ENCODE peak calls at places on chromosome 14, in five cellular contexts. X, Q, L, O and A are unnamed samples.
A peak's percentile ranks its signal among the peaks of the same experiment; 100 is the strongest.

GRCh38 chr14:51844482-51844881 is 15.9 kb upstream of the GNG2 start:
- DNase-seq in X (no peak), L (no peak), O (no peak), Q (no peak), A (peak; percentile 60)

GRCh38 chr14:58626441-58626840 is 11.3 kb upstream of the DACT1 start:
- DNase-seq in O (peak; percentile 56), Q (no peak), L (no peak), X (no peak), A (no peak)

GRCh38 chr14:38873923-38874612 is 229.0 kb downstream of the SEC23A start:
- DNase-seq in L (no peak), Q (no peak), X (no peak), O (no peak), A (no peak)

GRCh38 chr14:33717866-33718265 is 233.0 kb downstream of the EGLN3 start:
- DNase-seq in L (no peak), Q (no peak), X (no peak), O (no peak), A (no peak)

GRCh38 chr14:92973798-92974372 is 50.9 kb downstream of the CHGA start:
- DNase-seq in Q (no peak), O (peak; percentile 11), L (no peak), X (no peak), A (no peak)

GRCh38 chr14:96096639-96097610 is 57.8 kb downstream of the C14orf132 start:
- DNase-seq in L (no peak), O (no peak), X (no peak), Q (no peak), A (no peak)

GRCh38 chr14:100238419-100239199 is at the start of gene YY1:
- DNase-seq in L (peak; percentile 97), X (peak; percentile 83), Q (peak; percentile 98), O (peak; percentile 86), A (peak; percentile 86)

GRCh38 chr14:69648480-69649414 is 37.4 kb downstream of the SUSD6 start:
- DNase-seq in X (no peak), Q (peak; percentile 60), L (peak; percentile 64), O (peak; percentile 35), A (no peak)

GRCh38 chr14:86153480-86153879 is 623.5 kb downstream of the FLRT2 start:
- DNase-seq in O (no peak), L (no peak), X (no peak), Q (no peak), A (no peak)

GRCh38 chr14:95516554-95517209 is at the start of gene SYNE3:
- DNase-seq in Q (no peak), O (no peak), X (no peak), L (no peak), A (no peak)

GRCh38 chr14:98906123-98906995 is 365.6 kb downstream of the BCL11B start:
- DNase-seq in L (peak; percentile 50), Q (peak; percentile 77), X (no peak), O (no peak), A (no peak)

GRCh38 chr14:59282366-59282765 is 93.9 kb downstream of the DAAM1 start:
- DNase-seq in L (peak; percentile 75), X (no peak), O (no peak), Q (no peak), A (no peak)

GRCh38 chr14:56004807-56005579 is 113.2 kb upstream of the PELI2 start:
- DNase-seq in L (peak; percentile 63), O (peak; percentile 5), Q (peak; percentile 69), X (peak; percentile 25), A (peak; percentile 41)

GRCh38 chr14:90979451-90979850 is 81.0 kb downstream of the RPS6KA5 start:
- DNase-seq in O (no peak), L (no peak), X (peak; percentile 15), Q (no peak), A (no peak)

GRCh38 chr14:56650977-56651376 is 71.4 kb downstream of the TMEM260 start:
- DNase-seq in Q (no peak), O (no peak), X (no peak), L (no peak), A (no peak)

GRCh38 chr14:37246427-37246829 is 48.7 kb downstream of the MIPOL1 start:
- DNase-seq in L (peak; percentile 77), X (no peak), Q (peak; percentile 61), O (peak; percentile 14), A (no peak)

GRCh38 chr14:73007835-73008234 is 19.1 kb downstream of the ZFYVE1 start:
- DNase-seq in Q (no peak), L (no peak), O (no peak), X (no peak), A (no peak)

DNA sequence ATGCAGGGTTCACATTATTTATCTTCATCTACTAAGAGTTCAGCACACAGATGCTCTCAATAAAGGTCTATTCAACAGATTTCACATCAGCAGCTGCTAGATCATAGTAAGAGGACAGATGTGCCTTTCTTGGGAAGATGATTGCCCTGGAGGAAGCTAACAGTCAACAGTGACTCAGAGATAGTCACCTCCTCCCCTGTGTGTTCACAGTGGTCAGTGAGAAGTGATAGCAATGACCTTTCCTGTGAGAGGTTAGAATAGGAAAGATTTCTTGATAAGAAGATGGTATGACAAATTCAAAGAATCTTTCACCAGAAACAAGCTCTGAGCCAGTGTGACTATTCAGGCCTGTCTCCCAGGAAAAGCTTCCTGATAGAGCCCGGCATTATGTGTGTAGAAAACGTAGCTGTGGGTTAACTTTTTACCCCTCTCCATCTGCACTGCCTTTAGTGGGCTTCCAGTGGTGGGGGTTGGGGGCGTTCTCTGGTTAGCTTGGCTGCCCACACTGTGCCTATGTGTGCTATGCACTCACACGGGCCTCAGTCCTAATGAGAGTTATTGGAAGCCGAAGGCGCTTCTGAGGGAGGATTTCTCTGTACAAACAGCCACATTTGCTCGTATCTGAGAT is 66.4 kb upstream of the ARHGAP5 start:
- DNase-seq in X (no peak), L (peak; percentile 44), O (peak; percentile 43), Q (peak; percentile 95), A (no peak)
- TF ChIP-seq CTCF in X (no peak), L (no peak), O (no peak), Q (no peak), A (no peak)

GRCh38 chr14:101963611-101964296 is 619 bp upstream of the DYNC1H1 start:
- DNase-seq in X (no peak), O (no peak), Q (no peak), L (no peak), A (no peak)
- H3K4me3 ChIP-seq in X (peak overlapping the region; percentile 25), O (no peak overlapping the region), Q (no peak overlapping the region), L (no peak overlapping the region), A (no peak overlapping the region)

DNA sequence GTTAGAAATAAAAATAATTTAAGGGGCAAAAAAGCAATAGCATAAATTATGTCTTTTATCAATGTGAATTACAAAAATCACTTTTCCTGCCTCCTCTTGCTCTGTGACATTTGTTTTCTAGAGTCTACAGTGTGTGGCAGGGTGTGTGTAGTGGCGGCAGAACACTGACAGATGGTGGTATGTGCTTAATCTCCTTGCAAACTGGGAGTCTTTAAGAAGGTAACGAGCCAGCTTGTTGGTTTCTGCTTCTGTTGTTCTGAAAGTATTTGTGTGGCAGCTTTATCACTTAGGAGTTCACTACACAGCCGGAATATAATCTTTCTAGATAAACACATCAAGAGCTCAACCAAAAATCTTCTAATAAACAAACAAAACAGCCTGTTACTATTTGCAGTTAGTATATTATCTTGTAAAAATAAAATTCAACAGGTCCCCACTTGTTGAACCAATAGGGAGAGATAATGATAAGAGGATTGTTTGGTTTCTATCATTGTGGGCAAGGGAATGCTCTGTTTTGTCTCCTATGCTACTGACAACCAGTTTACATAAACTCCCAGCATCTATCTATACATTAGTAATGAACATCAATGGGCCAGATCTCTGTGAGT is 13.0 kb downstream of the CDKL1 start:
- DNase-seq in O (no peak), X (no peak), L (no peak), Q (no peak), A (no peak)
- TF ChIP-seq CTCF in O (no peak), X (peak; percentile 47), L (no peak), Q (no peak), A (no peak)

GRCh38 chr14:102461490-102462317 is 47.9 kb downstream of the ANKRD9 start:
- DNase-seq in O (no peak), Q (no peak), L (no peak), X (no peak), A (no peak)

GRCh38 chr14:102462391-102462790 is 47.2 kb downstream of the ANKRD9 start:
- DNase-seq in L (no peak), X (no peak), Q (no peak), O (no peak), A (no peak)

GRCh38 chr14:102469261-102469660 is 40.3 kb downstream of the ANKRD9 start:
- DNase-seq in Q (no peak), O (no peak), L (no peak), X (no peak), A (no peak)

GRCh38 chr14:102464006-102464405 is 45.6 kb downstream of the ANKRD9 start:
- DNase-seq in L (no peak), X (no peak), Q (no peak), O (no peak), A (no peak)

DNA sequence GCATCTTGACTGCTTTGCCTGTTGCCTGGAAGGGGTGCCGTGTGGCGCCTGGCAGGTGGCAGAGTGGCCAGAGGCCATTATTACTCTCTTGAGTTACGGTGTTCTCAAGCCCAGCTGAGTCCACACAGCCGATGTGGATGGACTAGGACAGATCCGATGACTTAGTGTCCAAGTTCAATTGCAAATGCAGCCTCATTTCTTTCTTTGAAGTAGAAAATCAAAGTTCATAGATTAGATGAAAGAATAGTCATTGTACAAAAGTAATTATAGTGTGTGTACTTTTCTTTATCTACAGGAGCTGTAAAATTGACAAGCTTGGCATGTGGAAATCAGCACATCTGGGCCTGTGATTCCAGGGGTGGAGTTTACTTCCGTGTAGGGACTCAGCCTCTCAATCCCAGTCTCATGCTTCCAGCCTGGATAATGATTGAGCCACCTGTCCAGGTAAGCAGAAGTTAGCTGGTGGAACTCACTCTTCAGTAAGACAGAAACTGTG is 44.7 kb downstream of the ANKRD9 start:
- DNase-seq in X (no peak), Q (no peak), O (no peak), L (no peak), A (no peak)
- H3K4me3 ChIP-seq in X (no peak overlapping the region), Q (no peak overlapping the region), O (no peak overlapping the region), L (no peak overlapping the region), A (no peak overlapping the region)